ENCODE peak calls at places on chromosomes 5 and 9, in eight cellular contexts. L, D, S, I, Z, A, E and R are unnamed samples. For H3K36me3, the result is how much of the 10 kb centered on the place peaks cover.

GRCh38 chr9:102867488-102867887 is 127.6 kb upstream of the CYLC2 start:
- DNase-seq in Z (peak), S (no peak), E (no peak), L (peak), A (no peak), D (no peak), I (peak), R (no peak)

GRCh38 chr9:116491219-116491618 is 195.9 kb upstream of the TRIM32 start:
- DNase-seq in D (no peak), Z (no peak), S (no peak), A (no peak), E (no peak), L (no peak), I (no peak), R (no peak)

GRCh38 chr9:128294142-128294541 is 18.1 kb downstream of the SWI5 start:
- DNase-seq in A (no peak), S (no peak), I (no peak), L (no peak), Z (no peak), D (no peak), E (no peak), R (no peak)

GRCh38 chr9:99373912-99374311 is 151.8 kb downstream of the SEC61B start:
- DNase-seq in I (no peak), L (no peak), E (no peak), D (no peak), A (no peak), S (no peak), Z (no peak), R (no peak)

GRCh38 chr5:95786821-95787408 is 35.6 kb downstream of the GLRX start:
- DNase-seq in A (no peak), L (no peak), S (no peak), E (no peak), D (no peak), I (peak), Z (no peak), R (no peak)

GRCh38 chr5:37071901-37072581 is 177.1 kb downstream of the CPLANE1 start:
- DNase-seq in E (no peak), Z (peak), L (no peak), S (no peak), A (no peak), I (peak), D (no peak), R (no peak)

GRCh38 chr5:171155621-171156020 is 153.4 kb upstream of the TLX3 start:
- DNase-seq in S (no peak), Z (peak), I (peak), E (no peak), A (no peak), D (no peak), L (no peak), R (no peak)

GRCh38 chr5:108728566-108729305 is 19.0 kb upstream of the FER start:
- DNase-seq in I (no peak), D (no peak), E (no peak), Z (no peak), A (no peak), S (no peak), L (no peak), R (no peak)

DNA sequence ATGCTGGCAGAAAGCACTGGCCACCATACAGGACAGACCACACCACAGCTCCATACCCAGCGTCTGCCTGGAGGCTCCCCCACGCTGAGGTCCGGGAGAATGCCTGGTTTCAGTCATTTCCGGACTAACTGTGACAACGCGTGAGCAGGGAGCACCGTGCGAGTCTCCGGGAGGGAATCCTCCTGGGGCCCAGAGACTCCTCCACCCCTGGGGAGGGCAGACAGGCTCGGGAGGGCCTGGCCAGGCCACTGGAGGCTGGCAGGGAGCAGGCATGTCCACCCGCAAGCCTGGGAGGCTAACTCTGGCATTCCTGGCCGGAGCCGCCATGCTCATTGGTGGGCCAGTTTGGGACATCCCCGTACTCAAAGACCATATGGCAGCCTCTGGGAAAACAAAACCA is 6.5 kb downstream of the BRD3OS start:
- DNase-seq in E (no peak), L (no peak), I (no peak), D (no peak), S (no peak), A (no peak), Z (no peak), R (no peak)
- H3K36me3 ChIP-seq in E (half or more), L (under half), I (under half), D (under half), S (under half), A (under half), Z (half or more), R (under half)

GRCh38 chr5:173633304-173633703 is 16.9 kb upstream of the BOD1 start:
- DNase-seq in S (no peak), D (no peak), A (no peak), Z (no peak), L (no peak), E (no peak), I (no peak), R (no peak)
- H3K27ac ChIP-seq in S (no peak), D (no peak), A (no peak), Z (no peak), L (no peak), E (no peak), I (no peak), R (no peak)

GRCh38 chr9:135820661-135821060 is 86.7 kb downstream of the CAMSAP1 start:
- DNase-seq in E (no peak), S (no peak), Z (no peak), A (no peak), I (no peak), L (no peak), D (no peak), R (no peak)
- H3K36me3 ChIP-seq in E (half or more), S (under half), Z (half or more), A (under half), I (under half), L (under half), D (half or more), R (under half)

GRCh38 chr5:148836272-148837250 is 10.2 kb downstream of the ADRB2 start:
- DNase-seq in D (no peak), A (no peak), L (no peak), S (no peak), E (no peak), I (no peak), Z (no peak), R (no peak)
- H3K27ac ChIP-seq in D (no peak), A (no peak), L (no peak), S (no peak), E (no peak), I (no peak), Z (no peak), R (no peak)

DNA sequence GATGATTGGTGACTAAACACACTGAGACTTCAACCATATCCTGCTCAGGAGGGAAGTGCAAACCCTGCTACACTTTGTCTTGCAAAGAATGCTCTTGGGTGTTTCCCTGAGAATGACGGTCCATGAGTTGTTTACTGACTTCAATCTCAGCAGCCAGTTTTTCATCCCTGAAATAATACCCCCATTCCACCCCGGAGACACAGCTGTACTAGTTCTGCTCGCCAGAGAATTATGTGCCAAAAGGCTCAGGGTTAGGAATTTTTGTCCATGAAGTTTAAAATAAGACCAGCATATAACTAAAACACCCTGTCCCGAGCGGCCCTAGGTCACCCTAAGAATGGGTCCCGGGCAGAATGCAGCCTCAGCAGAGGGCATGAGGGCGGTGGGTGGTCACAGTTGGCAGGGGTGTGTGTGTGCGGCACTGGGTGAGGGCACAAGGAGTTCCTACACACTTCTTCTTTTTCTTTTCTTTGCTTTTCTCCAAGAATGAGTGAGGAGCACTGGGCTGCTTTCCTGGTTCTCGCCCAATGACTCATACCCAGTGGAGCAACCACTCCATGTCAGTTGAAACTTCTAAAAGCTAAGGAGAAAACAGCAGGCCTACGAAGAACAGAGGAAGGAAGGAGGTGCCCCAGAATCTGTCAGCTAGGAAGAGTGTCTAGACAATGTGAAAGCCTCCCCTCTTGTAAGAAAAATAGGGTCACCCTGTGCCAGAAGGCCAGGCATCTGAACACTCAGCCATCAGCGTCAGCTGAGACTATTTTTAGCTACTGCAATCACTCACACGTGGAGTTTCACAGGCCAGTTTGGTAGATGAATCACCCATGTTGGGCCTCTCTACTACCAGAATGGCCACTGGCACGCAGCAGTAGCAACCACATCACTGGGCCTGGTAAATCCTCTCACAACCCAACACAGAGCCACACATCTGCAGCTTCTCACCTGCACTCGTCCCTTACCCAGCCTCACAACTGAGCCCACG is 105.9 kb downstream of the DPYSL3 start:
- DNase-seq in I (peak), Z (peak), E (peak), L (no peak), D (no peak), A (no peak), S (peak), R (peak)
- H3K36me3 ChIP-seq in I (under half), Z (under half), E (under half), L (under half), D (under half), A (under half), S (under half), R (under half)

DNA sequence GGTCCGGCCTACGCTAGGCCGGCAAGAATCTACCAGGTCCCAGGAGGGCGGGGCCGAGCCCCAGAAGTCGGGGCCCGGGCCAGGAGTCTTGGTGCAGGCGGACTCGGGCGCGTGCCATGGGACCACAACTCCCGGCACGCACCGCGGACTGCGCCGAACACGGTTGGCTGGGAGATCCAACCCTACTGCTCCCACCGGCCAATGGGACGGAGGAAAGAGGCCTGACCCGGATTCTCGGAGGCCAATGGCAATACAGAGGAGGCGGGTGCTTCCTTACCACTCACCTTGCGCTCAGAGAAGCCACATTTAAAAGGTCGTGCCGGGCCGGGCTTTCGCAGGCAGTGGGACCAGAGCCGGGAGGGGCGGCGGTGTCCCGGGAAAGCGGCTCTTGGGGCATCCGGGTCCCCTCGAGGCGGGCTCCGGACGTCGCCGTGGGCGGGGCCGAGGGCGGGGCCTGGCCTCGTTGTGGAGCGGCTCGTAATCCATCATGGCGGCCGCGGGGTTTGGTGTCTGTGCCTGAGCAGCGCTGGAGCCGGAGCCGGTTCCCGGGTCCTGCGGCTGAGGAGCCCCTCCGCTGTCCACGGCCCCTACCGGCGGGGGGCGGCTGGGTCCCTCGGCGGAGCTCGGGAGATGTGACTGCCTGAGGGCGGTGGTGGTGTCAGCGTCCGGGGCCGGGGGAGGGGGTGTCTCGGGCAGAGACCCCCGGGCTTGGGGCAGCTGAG is 19.1 kb downstream of the EXOSC2 start:
- DNase-seq in E (peak), D (peak), Z (peak), I (peak), L (peak), A (peak), S (peak), R (peak)
- H3K27ac ChIP-seq in E (peak), D (peak), Z (peak), I (peak), L (peak), A (peak), S (peak), R (peak)